ENCODE peak calls at places on chromosomes 2 and 18, in seven cellular contexts. One of them, this sample, is unnamed.
A peak's percentile ranks its signal among the peaks of the same experiment; 100 is the strongest.

GRCh38 chr2:84393829-84394228 is 65.3 kb downstream of the SUCLG1 start:
- DNase-seq in BJ: no peak
- DNase-seq in foreskin fibroblast: no peak
- DNase-seq in neuronal stem cell: no peak
- DNase-seq in fibroblast of pulmonary artery: no peak
- DNase-seq in SJSA1: no peak
- DNase-seq in NT2/D1: no peak
- DNase-seq in this sample: no peak

GRCh38 chr18:22175326-22175725 is 5.9 kb downstream of the GATA6 start:
- DNase-seq in NT2/D1: no peak
- DNase-seq in fibroblast of pulmonary artery: peak; percentile 56
- DNase-seq in SJSA1: no peak
- DNase-seq in BJ: no peak
- DNase-seq in neuronal stem cell: no peak
- DNase-seq in foreskin fibroblast: no peak
- DNase-seq in this sample: no peak

GRCh38 chr2:240913810-240914644 is 7.9 kb downstream of the CROCC2 start:
- DNase-seq in neuronal stem cell: peak; percentile 69
- DNase-seq in NT2/D1: peak; percentile 55
- DNase-seq in fibroblast of pulmonary artery: peak; percentile 82
- DNase-seq in BJ: no peak
- DNase-seq in foreskin fibroblast: peak; percentile 72
- DNase-seq in SJSA1: peak; percentile 73
- DNase-seq in this sample: no peak

GRCh38 chr2:7627587-7627986 is 710.4 kb downstream of the RNF144A start:
- DNase-seq in SJSA1: no peak
- DNase-seq in fibroblast of pulmonary artery: no peak
- DNase-seq in foreskin fibroblast: no peak
- DNase-seq in neuronal stem cell: no peak
- DNase-seq in NT2/D1: no peak
- DNase-seq in BJ: no peak
- DNase-seq in this sample: peak; percentile 10

GRCh38 chr18:10249270-10249669 is 205.2 kb upstream of the APCDD1 start:
- DNase-seq in SJSA1: no peak
- DNase-seq in BJ: no peak
- DNase-seq in fibroblast of pulmonary artery: no peak
- DNase-seq in NT2/D1: no peak
- DNase-seq in foreskin fibroblast: no peak
- DNase-seq in neuronal stem cell: no peak
- DNase-seq in this sample: no peak

GRCh38 chr2:24856791-24857211 is 63.2 kb downstream of the ADCY3 start:
- DNase-seq in foreskin fibroblast: no peak
- DNase-seq in neuronal stem cell: no peak
- DNase-seq in fibroblast of pulmonary artery: no peak
- DNase-seq in NT2/D1: no peak
- DNase-seq in BJ: no peak
- DNase-seq in SJSA1: no peak
- DNase-seq in this sample: no peak

GRCh38 chr18:47745227-47745626 is 185.2 kb downstream of the SMAD2 start:
- DNase-seq in fibroblast of pulmonary artery: no peak
- DNase-seq in neuronal stem cell: no peak
- DNase-seq in BJ: no peak
- DNase-seq in foreskin fibroblast: no peak
- DNase-seq in NT2/D1: no peak
- DNase-seq in SJSA1: no peak
- DNase-seq in this sample: no peak

GRCh38 chr18:9825571-9826073 is 60.2 kb upstream of the TXNDC2 start:
- DNase-seq in BJ: peak; percentile 79
- DNase-seq in SJSA1: peak; percentile 67
- DNase-seq in neuronal stem cell: no peak
- DNase-seq in fibroblast of pulmonary artery: peak; percentile 94
- DNase-seq in NT2/D1: no peak
- DNase-seq in foreskin fibroblast: peak; percentile 90
- DNase-seq in this sample: peak; percentile 87

GRCh38 chr2:6800553-6800952 is 65.2 kb downstream of the CMPK2 start:
- DNase-seq in NT2/D1: no peak
- DNase-seq in SJSA1: no peak
- DNase-seq in foreskin fibroblast: no peak
- DNase-seq in neuronal stem cell: no peak
- DNase-seq in fibroblast of pulmonary artery: no peak
- DNase-seq in BJ: no peak
- DNase-seq in this sample: no peak

GRCh38 chr2:3169106-3169870 is 208.3 kb downstream of the EIPR1 start:
- DNase-seq in neuronal stem cell: no peak
- DNase-seq in SJSA1: no peak
- DNase-seq in foreskin fibroblast: peak; percentile 78
- DNase-seq in fibroblast of pulmonary artery: peak; percentile 17
- DNase-seq in BJ: peak; percentile 20
- DNase-seq in NT2/D1: no peak
- DNase-seq in this sample: no peak

GRCh38 chr2:47089083-47089464 is 66.0 kb downstream of the STPG4 start:
- DNase-seq in BJ: no peak
- DNase-seq in fibroblast of pulmonary artery: peak; percentile 82
- DNase-seq in SJSA1: no peak
- DNase-seq in neuronal stem cell: no peak
- DNase-seq in NT2/D1: no peak
- DNase-seq in foreskin fibroblast: no peak
- DNase-seq in this sample: no peak

DNA sequence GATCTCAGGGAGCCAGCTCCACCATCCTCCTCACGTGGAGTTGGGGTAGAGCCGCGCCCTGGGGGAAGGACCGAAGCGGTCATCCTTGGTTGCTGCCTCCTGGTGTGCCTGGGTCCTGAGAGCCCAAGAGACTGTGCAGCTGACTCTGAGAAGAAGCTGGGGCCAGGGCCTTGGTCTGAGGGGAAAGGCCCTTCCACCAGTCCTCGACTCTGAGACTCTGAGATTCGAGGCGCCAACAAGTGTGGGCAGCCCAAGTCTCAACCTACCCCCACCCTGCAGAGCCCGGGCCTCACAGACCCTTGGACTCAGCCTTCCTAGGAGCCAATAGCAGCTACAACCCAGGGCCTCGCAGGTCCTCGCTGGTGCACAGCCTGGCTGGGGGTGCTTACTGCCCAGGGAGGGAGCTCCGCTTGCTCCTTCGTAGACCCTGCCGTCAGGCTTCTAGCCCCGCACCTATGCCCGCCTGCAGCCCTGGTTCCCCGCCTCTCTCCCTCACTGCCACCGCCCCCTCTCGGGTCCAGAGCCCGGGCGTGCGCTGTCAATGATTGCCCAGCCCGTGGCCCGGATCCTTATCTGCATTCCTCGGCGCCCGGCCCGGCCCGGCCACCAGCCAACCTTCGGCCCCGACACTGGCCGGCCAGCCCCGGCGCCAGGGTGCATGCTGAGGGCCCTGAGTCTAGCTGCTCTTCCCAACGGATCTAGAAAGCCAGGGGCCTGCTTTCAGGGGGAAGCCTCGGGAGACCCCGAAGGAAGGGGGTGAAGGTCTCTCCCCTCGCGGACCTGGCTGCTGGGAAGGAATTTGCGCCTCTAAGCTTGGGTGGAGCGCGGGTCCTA is 2.0 kb downstream of the IHH start:
- DNase-seq in SJSA1: no peak
- DNase-seq in fibroblast of pulmonary artery: no peak
- DNase-seq in NT2/D1: no peak
- DNase-seq in foreskin fibroblast: no peak
- DNase-seq in BJ: no peak
- DNase-seq in neuronal stem cell: no peak
- DNase-seq in this sample: no peak
- H3K4me3 ChIP-seq in SJSA1: no peak overlapping the region
- H3K4me3 ChIP-seq in fibroblast of pulmonary artery: no peak overlapping the region
- H3K4me3 ChIP-seq in NT2/D1: no peak overlapping the region
- H3K4me3 ChIP-seq in foreskin fibroblast: no peak overlapping the region
- H3K4me3 ChIP-seq in BJ: no peak overlapping the region
- H3K4me3 ChIP-seq in neuronal stem cell: no peak overlapping the region
- H3K4me3 ChIP-seq in this sample: no peak overlapping the region

GRCh38 chr18:6315556-6316331 is 99.0 kb downstream of the L3MBTL4 start:
- DNase-seq in NT2/D1: no peak
- DNase-seq in foreskin fibroblast: no peak
- DNase-seq in SJSA1: no peak
- DNase-seq in fibroblast of pulmonary artery: no peak
- DNase-seq in BJ: no peak
- DNase-seq in neuronal stem cell: no peak
- DNase-seq in this sample: no peak
- H3K4me3 ChIP-seq in NT2/D1: no peak overlapping the region
- H3K4me3 ChIP-seq in foreskin fibroblast: no peak overlapping the region
- H3K4me3 ChIP-seq in SJSA1: no peak overlapping the region
- H3K4me3 ChIP-seq in fibroblast of pulmonary artery: no peak overlapping the region
- H3K4me3 ChIP-seq in BJ: no peak overlapping the region
- H3K4me3 ChIP-seq in neuronal stem cell: no peak overlapping the region
- H3K4me3 ChIP-seq in this sample: no peak overlapping the region

GRCh38 chr2:15941970-15942710 is 1.8 kb downstream of the MYCN start:
- DNase-seq in SJSA1: no peak
- DNase-seq in neuronal stem cell: peak; percentile 48
- DNase-seq in fibroblast of pulmonary artery: no peak
- DNase-seq in NT2/D1: no peak
- DNase-seq in foreskin fibroblast: no peak
- DNase-seq in BJ: no peak
- DNase-seq in this sample: no peak

GRCh38 chr2:15939556-15939853 is 845 bp upstream of the MYCN start:
- DNase-seq in BJ: no peak
- DNase-seq in foreskin fibroblast: peak; percentile 7
- DNase-seq in neuronal stem cell: no peak
- DNase-seq in NT2/D1: no peak
- DNase-seq in SJSA1: peak; percentile 60
- DNase-seq in fibroblast of pulmonary artery: no peak
- DNase-seq in this sample: no peak

GRCh38 chr2:15939854-15940660 is at the start of gene MYCN:
- DNase-seq in BJ: no peak
- DNase-seq in NT2/D1: peak; percentile 95
- DNase-seq in fibroblast of pulmonary artery: peak; percentile 42
- DNase-seq in SJSA1: peak; percentile 76
- DNase-seq in foreskin fibroblast: no peak
- DNase-seq in neuronal stem cell: peak; percentile 92
- DNase-seq in this sample: peak; percentile 5

GRCh38 chr2:15941483-15941853 is 1.1 kb downstream of the MYCN start:
- DNase-seq in BJ: no peak
- DNase-seq in foreskin fibroblast: no peak
- DNase-seq in fibroblast of pulmonary artery: no peak
- DNase-seq in neuronal stem cell: peak; percentile 71
- DNase-seq in SJSA1: no peak
- DNase-seq in NT2/D1: peak; percentile 90
- DNase-seq in this sample: no peak

DNA sequence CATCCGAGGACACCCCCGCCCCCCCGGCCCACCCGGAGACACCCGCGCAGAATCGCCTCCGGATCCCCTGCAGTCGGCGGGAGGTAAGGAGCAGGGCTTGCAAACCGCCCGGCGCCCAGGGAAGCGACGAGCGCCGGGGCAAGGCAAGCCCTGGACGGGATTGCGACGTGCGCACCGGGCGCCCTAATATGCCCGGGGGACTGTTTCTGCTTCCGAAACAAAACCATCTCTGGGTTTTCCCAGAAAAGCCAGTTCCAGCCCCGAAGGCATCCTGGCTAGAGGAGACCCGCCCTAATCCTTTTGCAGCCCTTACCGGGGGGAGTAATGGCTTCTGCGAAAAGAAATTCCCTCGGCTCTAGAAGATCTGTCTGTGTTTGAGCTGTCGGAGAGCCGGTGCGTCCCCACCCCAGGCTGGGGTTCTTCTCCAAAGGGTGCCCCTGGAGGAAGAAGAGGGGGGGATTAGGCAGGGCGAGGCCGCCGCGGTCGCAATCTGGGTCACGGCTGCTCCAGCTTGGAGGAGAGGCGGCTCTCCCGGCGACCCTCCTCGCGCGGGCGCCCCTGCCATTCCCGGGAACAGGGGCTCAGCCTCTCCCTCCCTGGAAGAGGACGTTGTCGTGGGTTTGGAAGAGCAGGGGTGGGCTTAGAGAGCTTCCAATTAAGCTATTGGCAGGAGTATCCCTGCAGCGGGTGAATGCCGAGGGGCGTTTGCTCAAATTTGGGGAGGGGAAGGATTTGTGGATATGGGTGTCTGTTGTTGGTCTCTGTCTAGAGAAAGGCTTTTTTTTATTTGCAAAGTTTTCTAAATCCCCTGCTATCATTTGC is 522 bp downstream of the MYCN start:
- DNase-seq in NT2/D1: no peak
- DNase-seq in foreskin fibroblast: no peak
- DNase-seq in neuronal stem cell: peak; percentile 51
- DNase-seq in BJ: no peak
- DNase-seq in SJSA1: no peak
- DNase-seq in fibroblast of pulmonary artery: no peak
- DNase-seq in this sample: no peak
- H3K4me3 ChIP-seq in NT2/D1: peak overlapping the region; percentile 90
- H3K4me3 ChIP-seq in foreskin fibroblast: no peak overlapping the region
- H3K4me3 ChIP-seq in neuronal stem cell: peak overlapping the region; percentile 87
- H3K4me3 ChIP-seq in BJ: no peak overlapping the region
- H3K4me3 ChIP-seq in SJSA1: peak overlapping the region; percentile 39
- H3K4me3 ChIP-seq in fibroblast of pulmonary artery: no peak overlapping the region
- H3K4me3 ChIP-seq in this sample: peak overlapping the region; percentile 38

GRCh38 chr2:235661538-235661937 is 167.7 kb downstream of the AGAP1 start:
- DNase-seq in neuronal stem cell: no peak
- DNase-seq in foreskin fibroblast: no peak
- DNase-seq in NT2/D1: no peak
- DNase-seq in BJ: no peak
- DNase-seq in fibroblast of pulmonary artery: no peak
- DNase-seq in SJSA1: no peak
- DNase-seq in this sample: no peak

GRCh38 chr2:235659767-235660322 is 166.0 kb downstream of the AGAP1 start:
- DNase-seq in BJ: peak; percentile 71
- DNase-seq in foreskin fibroblast: peak; percentile 83
- DNase-seq in SJSA1: peak; percentile 95
- DNase-seq in NT2/D1: no peak
- DNase-seq in fibroblast of pulmonary artery: peak; percentile 73
- DNase-seq in neuronal stem cell: no peak
- DNase-seq in this sample: peak; percentile 68

GRCh38 chr2:235661136-235661535 is 167.3 kb downstream of the AGAP1 start:
- DNase-seq in NT2/D1: no peak
- DNase-seq in neuronal stem cell: no peak
- DNase-seq in foreskin fibroblast: no peak
- DNase-seq in BJ: no peak
- DNase-seq in SJSA1: no peak
- DNase-seq in fibroblast of pulmonary artery: no peak
- DNase-seq in this sample: no peak

GRCh38 chr2:235660484-235661081 is 166.7 kb downstream of the AGAP1 start:
- DNase-seq in neuronal stem cell: no peak
- DNase-seq in fibroblast of pulmonary artery: no peak
- DNase-seq in NT2/D1: no peak
- DNase-seq in foreskin fibroblast: no peak
- DNase-seq in BJ: no peak
- DNase-seq in SJSA1: no peak
- DNase-seq in this sample: no peak

DNA sequence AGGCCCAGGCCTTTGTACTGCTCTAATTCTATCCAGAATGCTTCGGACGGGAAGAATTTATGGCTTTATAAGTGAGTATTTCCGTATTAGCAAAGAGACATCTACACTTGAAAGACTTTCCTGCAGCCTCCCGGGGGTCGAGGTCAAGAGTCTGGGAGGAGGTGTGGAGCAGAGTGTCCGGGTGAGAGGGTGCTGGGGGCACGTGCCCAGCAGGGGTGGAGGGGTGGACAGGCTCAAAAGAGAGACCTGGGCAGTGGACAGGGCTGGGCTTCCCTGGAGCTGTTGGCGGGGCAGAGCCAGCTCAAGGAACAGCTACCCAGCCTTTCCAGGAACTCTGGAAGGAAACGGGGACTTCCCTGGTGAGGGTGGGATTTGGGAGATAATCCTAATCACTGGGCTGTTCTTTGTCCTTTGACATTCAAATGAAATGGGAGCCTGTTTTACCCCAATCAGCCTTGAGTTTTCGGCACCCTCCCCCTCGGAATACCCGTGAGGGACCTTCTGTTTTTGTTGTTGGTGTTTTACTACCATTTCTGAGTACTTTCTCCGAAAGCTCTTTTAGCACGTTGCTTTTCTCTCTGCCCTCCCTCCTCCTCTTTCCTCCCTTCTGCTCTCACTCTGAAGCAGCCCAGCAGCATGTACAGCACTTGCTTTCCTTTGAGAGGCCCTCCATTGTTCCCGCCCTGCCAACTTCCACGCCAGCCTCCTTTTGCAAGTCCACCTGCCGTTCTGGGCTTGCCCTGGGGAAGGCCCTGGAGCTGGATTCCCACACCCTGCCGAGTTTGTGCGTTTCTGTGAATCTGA is 164.7 kb downstream of the AGAP1 start:
- DNase-seq in fibroblast of pulmonary artery: no peak
- DNase-seq in BJ: no peak
- DNase-seq in foreskin fibroblast: no peak
- DNase-seq in neuronal stem cell: no peak
- DNase-seq in SJSA1: no peak
- DNase-seq in NT2/D1: peak; percentile 85
- DNase-seq in this sample: no peak
- H3K4me3 ChIP-seq in fibroblast of pulmonary artery: no peak overlapping the region
- H3K4me3 ChIP-seq in BJ: no peak overlapping the region
- H3K4me3 ChIP-seq in foreskin fibroblast: no peak overlapping the region
- H3K4me3 ChIP-seq in neuronal stem cell: no peak overlapping the region
- H3K4me3 ChIP-seq in SJSA1: no peak overlapping the region
- H3K4me3 ChIP-seq in NT2/D1: no peak overlapping the region
- H3K4me3 ChIP-seq in this sample: no peak overlapping the region

This sample was measured in skeletal muscle cell.